ENCODE peak calls at places on chromosome 20, in eight cellular contexts. One of them, this sample, is unnamed.

GRCh38 chr20:48002517-48002970 is 217.3 kb upstream of the SULF2 start:
- DNase-seq in neural progenitor cell: no peak
- DNase-seq in heart right ventricle: no peak
- DNase-seq in ovary: no peak
- DNase-seq in GM23338: no peak
- DNase-seq in fibroblast of mammary gland: no peak
- DNase-seq in cardiac muscle cell: no peak
- DNase-seq in Calu3: no peak
- DNase-seq in this sample: no peak

GRCh38 chr20:17364681-17365080 is 137.8 kb downstream of the PCSK2 start:
- DNase-seq in neural progenitor cell: no peak
- DNase-seq in heart right ventricle: no peak
- DNase-seq in ovary: no peak
- DNase-seq in GM23338: no peak
- DNase-seq in fibroblast of mammary gland: no peak
- DNase-seq in cardiac muscle cell: no peak
- DNase-seq in Calu3: no peak
- DNase-seq in this sample: no peak

GRCh38 chr20:38221041-38221589 is 39.4 kb downstream of the KIAA1755 start:
- DNase-seq in neural progenitor cell: peak; percentile 90
- DNase-seq in heart right ventricle: peak; percentile 78
- DNase-seq in ovary: peak; percentile 43
- DNase-seq in GM23338: peak; percentile 88
- DNase-seq in fibroblast of mammary gland: peak; percentile 50
- DNase-seq in cardiac muscle cell: peak; percentile 85
- DNase-seq in Calu3: peak; percentile 96
- DNase-seq in this sample: peak; percentile 79

GRCh38 chr20:45919536-45919933 is 7.6 kb upstream of the PLTP start:
- DNase-seq in neural progenitor cell: no peak
- DNase-seq in heart right ventricle: peak; percentile 74
- DNase-seq in ovary: peak; percentile 85
- DNase-seq in GM23338: no peak
- DNase-seq in fibroblast of mammary gland: peak; percentile 92
- DNase-seq in cardiac muscle cell: no peak
- DNase-seq in Calu3: no peak
- DNase-seq in this sample: no peak

GRCh38 chr20:48899881-48900280 is 21.6 kb upstream of the ARFGEF2 start:
- DNase-seq in neural progenitor cell: no peak
- DNase-seq in heart right ventricle: no peak
- DNase-seq in ovary: no peak
- DNase-seq in GM23338: no peak
- DNase-seq in fibroblast of mammary gland: no peak
- DNase-seq in cardiac muscle cell: no peak
- DNase-seq in Calu3: no peak
- DNase-seq in this sample: no peak

GRCh38 chr20:50379049-50379990 is 130.9 kb upstream of the PTPN1 start:
- DNase-seq in neural progenitor cell: no peak
- DNase-seq in heart right ventricle: peak; percentile 89
- DNase-seq in ovary: peak; percentile 94
- DNase-seq in GM23338: no peak
- DNase-seq in fibroblast of mammary gland: peak; percentile 91
- DNase-seq in cardiac muscle cell: no peak
- DNase-seq in Calu3: peak; percentile 74
- DNase-seq in this sample: no peak

GRCh38 chr20:43188861-43189613 is 669 bp downstream of the PTPRT start:
- DNase-seq in neural progenitor cell: peak; percentile 38
- DNase-seq in heart right ventricle: no peak
- DNase-seq in ovary: no peak
- DNase-seq in GM23338: peak; percentile 20
- DNase-seq in fibroblast of mammary gland: no peak
- DNase-seq in cardiac muscle cell: no peak
- DNase-seq in Calu3: no peak
- DNase-seq in this sample: no peak

GRCh38 chr20:62815066-62815991 is 1.5 kb upstream of the COL9A3 start:
- DNase-seq in neural progenitor cell: peak; percentile 66
- DNase-seq in heart right ventricle: no peak
- DNase-seq in ovary: no peak
- DNase-seq in GM23338: peak; percentile 84
- DNase-seq in fibroblast of mammary gland: peak; percentile 48
- DNase-seq in cardiac muscle cell: peak; percentile 44
- DNase-seq in Calu3: peak; percentile 76
- DNase-seq in this sample: no peak

GRCh38 chr20:9408422-9409300 is 105.7 kb upstream of the LAMP5 start:
- DNase-seq in neural progenitor cell: no peak
- DNase-seq in heart right ventricle: no peak
- DNase-seq in ovary: no peak
- DNase-seq in GM23338: no peak
- DNase-seq in fibroblast of mammary gland: peak; percentile 86
- DNase-seq in cardiac muscle cell: no peak
- DNase-seq in Calu3: no peak
- DNase-seq in this sample: no peak

GRCh38 chr20:17061721-17062120 is 165.1 kb upstream of the PCSK2 start:
- DNase-seq in neural progenitor cell: peak; percentile 8
- DNase-seq in heart right ventricle: no peak
- DNase-seq in ovary: no peak
- DNase-seq in GM23338: no peak
- DNase-seq in fibroblast of mammary gland: no peak
- DNase-seq in cardiac muscle cell: no peak
- DNase-seq in Calu3: no peak
- DNase-seq in this sample: no peak

GRCh38 chr20:21702553-21703467 is 2.7 kb upstream of the PAX1 start:
- DNase-seq in neural progenitor cell: peak; percentile 94
- DNase-seq in heart right ventricle: peak; percentile 35
- DNase-seq in ovary: peak; percentile 11
- DNase-seq in GM23338: peak; percentile 91
- DNase-seq in fibroblast of mammary gland: peak; percentile 35
- DNase-seq in cardiac muscle cell: peak; percentile 89
- DNase-seq in Calu3: no peak
- DNase-seq in this sample: peak; percentile 66

GRCh38 chr20:49659096-49659495 is 54.6 kb downstream of the B4GALT5 start:
- DNase-seq in neural progenitor cell: peak; percentile 80
- DNase-seq in heart right ventricle: no peak
- DNase-seq in ovary: no peak
- DNase-seq in GM23338: no peak
- DNase-seq in fibroblast of mammary gland: no peak
- DNase-seq in cardiac muscle cell: no peak
- DNase-seq in Calu3: no peak
- DNase-seq in this sample: no peak

GRCh38 chr20:14790771-14791517 is 453.5 kb upstream of the FLRT3 start:
- DNase-seq in neural progenitor cell: peak; percentile 8
- DNase-seq in heart right ventricle: no peak
- DNase-seq in ovary: no peak
- DNase-seq in GM23338: no peak
- DNase-seq in fibroblast of mammary gland: peak; percentile 13
- DNase-seq in cardiac muscle cell: no peak
- DNase-seq in Calu3: no peak
- DNase-seq in this sample: no peak

GRCh38 chr20:36572701-36573102 is 695 bp upstream of the TGIF2 start:
- DNase-seq in neural progenitor cell: peak; percentile 64
- DNase-seq in heart right ventricle: no peak
- DNase-seq in ovary: peak; percentile 17
- DNase-seq in GM23338: peak; percentile 58
- DNase-seq in fibroblast of mammary gland: peak; percentile 37
- DNase-seq in cardiac muscle cell: peak; percentile 36
- DNase-seq in Calu3: peak; percentile 48
- DNase-seq in this sample: peak; percentile 89

GRCh38 chr20:17873410-17874270 is 95.0 kb downstream of the SNX5 start:
- DNase-seq in neural progenitor cell: peak; percentile 25
- DNase-seq in heart right ventricle: peak; percentile 86
- DNase-seq in ovary: peak; percentile 96
- DNase-seq in GM23338: peak; percentile 47
- DNase-seq in fibroblast of mammary gland: peak; percentile 97
- DNase-seq in cardiac muscle cell: peak; percentile 47
- DNase-seq in Calu3: peak; percentile 21
- DNase-seq in this sample: peak; percentile 40

GRCh38 chr20:63087236-63087871 is 80.6 kb upstream of the BHLHE23 start:
- DNase-seq in neural progenitor cell: no peak
- DNase-seq in heart right ventricle: peak; percentile 2
- DNase-seq in ovary: no peak
- DNase-seq in GM23338: no peak
- DNase-seq in fibroblast of mammary gland: no peak
- DNase-seq in cardiac muscle cell: no peak
- DNase-seq in Calu3: no peak
- DNase-seq in this sample: no peak

GRCh38 chr20:6919792-6920468 is 152.4 kb downstream of the BMP2 start:
- DNase-seq in neural progenitor cell: no peak
- DNase-seq in heart right ventricle: no peak
- DNase-seq in ovary: no peak
- DNase-seq in GM23338: no peak
- DNase-seq in fibroblast of mammary gland: no peak
- DNase-seq in cardiac muscle cell: no peak
- DNase-seq in Calu3: no peak
- DNase-seq in this sample: no peak

GRCh38 chr20:32336918-32337347 is 21.2 kb upstream of the ASXL1 start:
- DNase-seq in neural progenitor cell: peak; percentile 43
- DNase-seq in heart right ventricle: no peak
- DNase-seq in ovary: no peak
- DNase-seq in GM23338: peak; percentile 75
- DNase-seq in fibroblast of mammary gland: peak; percentile 60
- DNase-seq in cardiac muscle cell: peak; percentile 43
- DNase-seq in Calu3: no peak
- DNase-seq in this sample: no peak

GRCh38 chr20:32971703-32972161 is 32.5 kb downstream of the SUN5 start:
- DNase-seq in neural progenitor cell: peak; percentile 26
- DNase-seq in heart right ventricle: no peak
- DNase-seq in ovary: no peak
- DNase-seq in GM23338: no peak
- DNase-seq in fibroblast of mammary gland: no peak
- DNase-seq in cardiac muscle cell: peak; percentile 69
- DNase-seq in Calu3: peak; percentile 0
- DNase-seq in this sample: peak; percentile 49

GRCh38 chr20:48802216-48802615 is 25.6 kb downstream of the PREX1 start:
- DNase-seq in neural progenitor cell: no peak
- DNase-seq in heart right ventricle: no peak
- DNase-seq in ovary: no peak
- DNase-seq in GM23338: no peak
- DNase-seq in fibroblast of mammary gland: no peak
- DNase-seq in cardiac muscle cell: no peak
- DNase-seq in Calu3: no peak
- DNase-seq in this sample: no peak

GRCh38 chr20:49801882-49802281 is 10.7 kb upstream of the SLC9A8 start:
- DNase-seq in neural progenitor cell: no peak
- DNase-seq in heart right ventricle: no peak
- DNase-seq in ovary: no peak
- DNase-seq in GM23338: no peak
- DNase-seq in fibroblast of mammary gland: no peak
- DNase-seq in cardiac muscle cell: no peak
- DNase-seq in Calu3: no peak
- DNase-seq in this sample: no peak

GRCh38 chr20:62103508-62104233 is 18.6 kb upstream of the LSM14B start:
- DNase-seq in neural progenitor cell: no peak
- DNase-seq in heart right ventricle: no peak
- DNase-seq in ovary: no peak
- DNase-seq in GM23338: no peak
- DNase-seq in fibroblast of mammary gland: no peak
- DNase-seq in cardiac muscle cell: no peak
- DNase-seq in Calu3: no peak
- DNase-seq in this sample: no peak

GRCh38 chr20:46408281-46408731 is 1.9 kb upstream of the ELMO2 start:
- DNase-seq in neural progenitor cell: no peak
- DNase-seq in heart right ventricle: no peak
- DNase-seq in ovary: no peak
- DNase-seq in GM23338: no peak
- DNase-seq in fibroblast of mammary gland: no peak
- DNase-seq in cardiac muscle cell: no peak
- DNase-seq in Calu3: no peak
- DNase-seq in this sample: no peak

GRCh38 chr20:6606651-6607050 is 160.8 kb upstream of the BMP2 start:
- DNase-seq in neural progenitor cell: no peak
- DNase-seq in heart right ventricle: no peak
- DNase-seq in ovary: no peak
- DNase-seq in GM23338: no peak
- DNase-seq in fibroblast of mammary gland: no peak
- DNase-seq in cardiac muscle cell: no peak
- DNase-seq in Calu3: no peak
- DNase-seq in this sample: no peak

GRCh38 chr20:51767018-51767866 is 948 bp downstream of the ATP9A start:
- DNase-seq in neural progenitor cell: peak; percentile 79
- DNase-seq in heart right ventricle: peak; percentile 70
- DNase-seq in ovary: peak; percentile 70
- DNase-seq in GM23338: peak; percentile 90
- DNase-seq in fibroblast of mammary gland: peak; percentile 35
- DNase-seq in cardiac muscle cell: peak; percentile 77
- DNase-seq in Calu3: peak; percentile 100
- DNase-seq in this sample: peak; percentile 63
- TF ChIP-seq CTCF in neural progenitor cell: peak; percentile 58
- TF ChIP-seq CTCF in heart right ventricle: no peak
- TF ChIP-seq CTCF in ovary: peak; percentile 20
- TF ChIP-seq CTCF in GM23338: peak; percentile 50
- TF ChIP-seq CTCF in fibroblast of mammary gland: peak; percentile 11
- TF ChIP-seq CTCF in cardiac muscle cell: peak; percentile 36
- TF ChIP-seq CTCF in Calu3: peak; percentile 72
- TF ChIP-seq CTCF in this sample: no peak

DNA sequence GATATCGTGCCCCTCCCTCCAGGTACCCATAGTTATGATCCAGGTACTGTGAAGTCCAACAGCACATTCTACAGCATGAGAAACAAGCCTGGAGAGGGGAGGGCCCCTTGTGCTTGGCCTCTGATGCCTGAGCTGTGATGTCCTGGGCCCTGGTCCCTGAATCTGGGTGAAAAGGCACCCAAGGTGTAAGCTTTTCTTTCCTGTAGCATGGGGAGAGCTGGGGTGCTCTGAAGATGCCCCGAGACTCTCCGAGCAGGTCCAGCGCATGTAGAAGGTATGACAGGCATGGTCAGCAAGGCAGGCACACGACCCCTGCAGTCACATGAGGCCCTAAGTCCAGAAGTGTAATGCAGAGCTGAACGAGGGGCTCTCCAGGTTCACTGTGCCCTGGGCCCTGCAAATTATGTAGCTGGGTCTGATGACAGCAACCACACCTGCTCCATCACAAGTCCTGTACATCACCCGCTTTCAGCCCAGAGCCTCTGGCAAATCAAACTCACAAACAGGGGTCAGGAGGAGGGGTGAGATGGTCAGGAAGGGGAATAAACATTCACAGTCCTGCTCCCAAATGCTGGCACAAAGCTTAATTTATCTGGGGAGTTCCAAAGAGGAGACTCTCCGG is 1.8 kb upstream of the CTSZ start:
- DNase-seq in neural progenitor cell: no peak
- DNase-seq in heart right ventricle: no peak
- DNase-seq in ovary: no peak
- DNase-seq in GM23338: no peak
- DNase-seq in fibroblast of mammary gland: no peak
- DNase-seq in cardiac muscle cell: no peak
- DNase-seq in Calu3: no peak
- DNase-seq in this sample: no peak
- TF ChIP-seq CTCF in neural progenitor cell: no peak
- TF ChIP-seq CTCF in heart right ventricle: no peak
- TF ChIP-seq CTCF in ovary: no peak
- TF ChIP-seq CTCF in GM23338: no peak
- TF ChIP-seq CTCF in fibroblast of mammary gland: no peak
- TF ChIP-seq CTCF in cardiac muscle cell: no peak
- TF ChIP-seq CTCF in Calu3: no peak
- TF ChIP-seq CTCF in this sample: no peak

GRCh38 chr20:54114109-54114508 is 43.7 kb upstream of the BCAS1 start:
- DNase-seq in neural progenitor cell: no peak
- DNase-seq in heart right ventricle: no peak
- DNase-seq in ovary: no peak
- DNase-seq in GM23338: no peak
- DNase-seq in fibroblast of mammary gland: no peak
- DNase-seq in cardiac muscle cell: no peak
- DNase-seq in Calu3: no peak
- DNase-seq in this sample: no peak
- TF ChIP-seq CTCF in neural progenitor cell: no peak
- TF ChIP-seq CTCF in heart right ventricle: no peak
- TF ChIP-seq CTCF in ovary: no peak
- TF ChIP-seq CTCF in GM23338: no peak
- TF ChIP-seq CTCF in fibroblast of mammary gland: no peak
- TF ChIP-seq CTCF in cardiac muscle cell: no peak
- TF ChIP-seq CTCF in Calu3: no peak
- TF ChIP-seq CTCF in this sample: no peak

GRCh38 chr20:11249683-11250082 is 575.9 kb upstream of the JAG1 start:
- DNase-seq in neural progenitor cell: no peak
- DNase-seq in heart right ventricle: no peak
- DNase-seq in ovary: no peak
- DNase-seq in GM23338: no peak
- DNase-seq in fibroblast of mammary gland: no peak
- DNase-seq in cardiac muscle cell: no peak
- DNase-seq in Calu3: no peak
- DNase-seq in this sample: no peak
- TF ChIP-seq CTCF in neural progenitor cell: no peak
- TF ChIP-seq CTCF in heart right ventricle: no peak
- TF ChIP-seq CTCF in ovary: no peak
- TF ChIP-seq CTCF in GM23338: no peak
- TF ChIP-seq CTCF in fibroblast of mammary gland: no peak
- TF ChIP-seq CTCF in cardiac muscle cell: no peak
- TF ChIP-seq CTCF in Calu3: no peak
- TF ChIP-seq CTCF in this sample: no peak